ENCODE peak calls at places on chromosomes 3 and 15, in seven cellular contexts. Y, F, S, D, N, Q and M are unnamed samples.

GRCh38 chr15:81182746-81183402 is 13.8 kb upstream of the IL16 start:
- DNase-seq in F (no peak), D (no peak), Y (no peak), S (no peak), Q (no peak), N (no peak), M (no peak)

GRCh38 chr3:71724584-71725278 is 471 bp downstream of the EIF4E3 start:
- DNase-seq in F (no peak), N (no peak), D (peak; percentile 42), Y (peak; percentile 77), S (peak; percentile 26), Q (peak; percentile 48), M (peak; percentile 73)

GRCh38 chr3:127534564-127534963 is 56.0 kb downstream of the TPRA1 start:
- DNase-seq in F (no peak), Y (no peak), Q (no peak), N (no peak), D (no peak), S (no peak), M (no peak)

GRCh38 chr15:41655716-41656115 is 4.5 kb upstream of the MGA start:
- DNase-seq in Y (no peak), Q (no peak), D (no peak), N (no peak), S (peak; percentile 74), F (no peak), M (no peak)

GRCh38 chr3:32313723-32314473 is 75.4 kb downstream of the CMTM8 start:
- DNase-seq in S (peak; percentile 31), N (no peak), Q (no peak), Y (no peak), F (no peak), D (no peak), M (peak; percentile 54)

GRCh38 chr15:63553388-63553791 is 43.8 kb upstream of the FBXL22 start:
- DNase-seq in N (peak; percentile 92), Y (no peak), S (peak; percentile 96), Q (no peak), F (no peak), D (no peak), M (no peak)

GRCh38 chr3:194905696-194906095 is 220.0 kb downstream of the FAM43A start:
- DNase-seq in D (no peak), Q (no peak), S (no peak), N (no peak), F (no peak), Y (no peak), M (no peak)

GRCh38 chr3:184710870-184711365 is 946 bp downstream of the MAGEF1 start:
- DNase-seq in S (peak; percentile 30), F (no peak), D (peak; percentile 64), N (no peak), Y (no peak), Q (peak; percentile 7), M (peak; percentile 33)

GRCh38 chr3:66393486-66394260 is 107.1 kb downstream of the LRIG1 start:
- DNase-seq in S (no peak), D (peak; percentile 80), F (peak; percentile 36), Y (no peak), N (peak; percentile 87), Q (peak; percentile 18), M (peak; percentile 48)

GRCh38 chr15:78065284-78065872 is 12.1 kb downstream of the TBC1D2B start:
- DNase-seq in F (no peak), Q (no peak), D (no peak), Y (peak; percentile 76), S (peak; percentile 99), N (peak; percentile 99), M (no peak)

GRCh38 chr3:179146911-179147570 is 1.1 kb upstream of the PIK3CA start:
- DNase-seq in Q (no peak), Y (no peak), D (peak; percentile 63), S (peak; percentile 75), F (peak; percentile 83), N (peak; percentile 61), M (no peak)

GRCh38 chr3:74832925-74833324 is 218.5 kb upstream of the CNTN3 start:
- DNase-seq in S (no peak), Q (no peak), N (no peak), Y (no peak), D (no peak), F (no peak), M (no peak)

GRCh38 chr15:47663106-47663505 is 54.2 kb upstream of the SEMA6D start:
- DNase-seq in Q (no peak), S (no peak), N (peak; percentile 3), F (no peak), D (no peak), Y (no peak), M (no peak)

GRCh38 chr3:168216851-168217250 is 121.1 kb upstream of the GOLIM4 start:
- DNase-seq in F (peak; percentile 72), N (no peak), D (no peak), Q (no peak), S (no peak), Y (no peak), M (no peak)

GRCh38 chr3:64093825-64094712 is 70.8 kb upstream of the PSMD6 start:
- DNase-seq in Q (no peak), Y (no peak), D (no peak), F (no peak), N (no peak), S (peak; percentile 64), M (no peak)

GRCh38 chr3:159637895-159638542 is 350.6 kb upstream of the IL12A start:
- DNase-seq in F (no peak), Q (no peak), N (peak; percentile 44), Y (no peak), D (no peak), S (peak; percentile 81), M (no peak)

GRCh38 chr15:100349696-100350433 is 8.1 kb upstream of the ADAMTS17 start:
- DNase-seq in D (peak; percentile 59), Y (peak; percentile 96), Q (peak; percentile 86), F (peak; percentile 77), S (peak; percentile 73), N (peak; percentile 80), M (peak; percentile 94)

GRCh38 chr3:33883538-33884203 is 85.2 kb downstream of the PDCD6IP start:
- DNase-seq in N (peak; percentile 36), S (peak; percentile 53), Q (no peak), F (no peak), D (peak; percentile 30), Y (no peak), M (no peak)

GRCh38 chr3:24086597-24087369 is 141.7 kb downstream of the NR1D2 start:
- DNase-seq in S (peak; percentile 48), N (peak; percentile 31), Y (no peak), F (no peak), D (no peak), Q (no peak), M (no peak)

GRCh38 chr3:142645236-142645793 is 49.1 kb downstream of the PLS1 start:
- DNase-seq in S (peak; percentile 13), N (no peak), F (no peak), D (no peak), Q (no peak), Y (no peak), M (no peak)

GRCh38 chr15:81337713-81338157 is 13.8 kb upstream of the STARD5 start:
- DNase-seq in Q (no peak), D (no peak), F (no peak), Y (no peak), S (no peak), N (no peak), M (no peak)

GRCh38 chr15:89787946-89788345 is 11.8 kb downstream of the MESP2 start:
- DNase-seq in S (no peak), Y (no peak), N (no peak), F (no peak), Q (no peak), D (no peak), M (no peak)

GRCh38 chr3:16667633-16668032 is 62.4 kb upstream of the DAZL start:
- DNase-seq in F (no peak), Q (no peak), Y (no peak), D (no peak), N (no peak), S (peak; percentile 42), M (no peak)

GRCh38 chr3:112358311-112358780 is 25.4 kb downstream of the CD200 start:
- DNase-seq in D (peak; percentile 40), Y (no peak), Q (no peak), N (no peak), S (no peak), F (no peak), M (no peak)

GRCh38 chr15:61459785-61460707 is 230.9 kb upstream of the RORA start:
- DNase-seq in S (peak; percentile 75), F (no peak), N (peak; percentile 62), D (no peak), Y (no peak), Q (no peak), M (no peak)

GRCh38 chr3:109532257-109533216 is 195.2 kb upstream of the DPPA4 start:
- DNase-seq in D (no peak), Y (no peak), N (peak; percentile 28), Q (peak; percentile 29), F (peak; percentile 56), S (peak; percentile 75), M (peak; percentile 41)

GRCh38 chr3:122533931-122534334 is 19.2 kb upstream of the KPNA1 start:
- DNase-seq in S (peak; percentile 86), Y (no peak), F (no peak), D (no peak), N (peak; percentile 61), Q (peak; percentile 7), M (no peak)

GRCh38 chr3:168977696-168978374 is 685.7 kb downstream of the MECOM start:
- DNase-seq in D (no peak), N (peak; percentile 70), S (no peak), Q (no peak), F (no peak), Y (no peak), M (no peak)

GRCh38 chr3:172125963-172126403 is 86.6 kb downstream of the FNDC3B start:
- DNase-seq in N (peak; percentile 67), Q (no peak), F (no peak), D (no peak), Y (no peak), S (peak; percentile 92), M (no peak)

GRCh38 chr15:27746556-27746955 is 352.6 kb downstream of the OCA2 start:
- DNase-seq in N (no peak), D (no peak), Q (no peak), S (no peak), Y (no peak), F (no peak), M (no peak)

GRCh38 chr15:67822537-67823370 is 2.6 kb upstream of the SKOR1 start:
- DNase-seq in Y (no peak), F (no peak), Q (no peak), S (no peak), N (no peak), D (no peak), M (no peak)

GRCh38 chr3:13655074-13655913 is 106.4 kb downstream of the FBLN2 start:
- DNase-seq in Q (peak; percentile 51), Y (no peak), F (no peak), N (no peak), D (no peak), S (peak; percentile 50), M (peak; percentile 64)

GRCh38 chr3:163450684-163451083 is 1627.6 kb downstream of the SI start:
- DNase-seq in Y (no peak), Q (no peak), D (no peak), F (no peak), N (no peak), S (no peak), M (no peak)